ENCODE peak calls at places on chromosomes 4 and X, in four cellular contexts. Z is HepG2, O is K562, T is GM12878. N is an unnamed sample.

GRCh38 chrX:49767231-49767630 is 61.9 kb upstream of the PAGE4 start:
- DNase-seq in Z (no peak), O (no peak), T (no peak), N (no peak)

GRCh38 chr4:60721680-60722079 is 478.4 kb upstream of the ADGRL3 start:
- DNase-seq in Z (no peak), O (no peak), T (no peak), N (no peak)

GRCh38 chr4:137310593-137311490 is 221.5 kb downstream of the PCDH18 start:
- DNase-seq in Z (no peak), O (no peak), T (no peak), N (no peak)

GRCh38 chrX:30943984-30944383 is 54.9 kb upstream of the TAB3 start:
- DNase-seq in Z (no peak), O (no peak), T (no peak), N (no peak)

GRCh38 chr4:11429646-11430045 is 952 bp upstream of the HS3ST1 start:
- DNase-seq in Z (no peak), O (no peak), T (no peak), N (no peak)

GRCh38 chrX:70424801-70425200 is 1.7 kb downstream of the GDPD2 start:
- DNase-seq in Z (no peak), O (no peak), T (no peak), N (no peak)

GRCh38 chr4:129676934-129677333 is 581.0 kb downstream of the C4orf33 start:
- DNase-seq in Z (no peak), O (no peak), T (no peak), N (no peak)

GRCh38 chr4:57149833-57150232 is 39.6 kb upstream of the IGFBP7 start:
- DNase-seq in Z (peak), O (no peak), T (no peak), N (no peak)

GRCh38 chr4:184265566-184266351 is 48.1 kb upstream of the ENPP6 start:
- DNase-seq in Z (no peak), O (peak), T (no peak), N (no peak)

GRCh38 chrX:140664939-140665338 is 44.6 kb upstream of the LINC00632 start:
- DNase-seq in Z (peak), O (peak), T (no peak), N (no peak)

GRCh38 chrX:155262970-155263754 is 1.1 kb downstream of the RAB39B start:
- DNase-seq in Z (no peak), O (no peak), T (no peak), N (no peak)

GRCh38 chr4:48913346-48913745 is 6.8 kb upstream of the OCIAD2 start:
- DNase-seq in Z (no peak), O (no peak), T (no peak), N (no peak)

GRCh38 chr4:76457885-76458284 is 22.9 kb downstream of the SHROOM3 start:
- DNase-seq in Z (no peak), O (no peak), T (no peak), N (no peak)

GRCh38 chr4:132344924-132345828 is 803.9 kb upstream of the PCDH10 start:
- DNase-seq in Z (no peak), O (peak), T (no peak), N (peak)

GRCh38 chr4:89214308-89214707 is 93.3 kb downstream of the GPRIN3 start:
- DNase-seq in Z (no peak), O (no peak), T (no peak), N (no peak)

GRCh38 chrX:17535229-17535628 is 160.2 kb downstream of the NHS start:
- DNase-seq in Z (peak), O (peak), T (no peak), N (peak)

GRCh38 chr4:141486375-141486997 is 149.9 kb upstream of the IL15 start:
- DNase-seq in Z (no peak), O (no peak), T (no peak), N (no peak)

GRCh38 chrX:15718283-15718970 is 19.6 kb upstream of the CA5B start:
- DNase-seq in Z (peak), O (no peak), T (no peak), N (no peak)

GRCh38 chrX:65932173-65933084 is 107.5 kb downstream of the VSIG4 start:
- DNase-seq in Z (peak), O (no peak), T (no peak), N (peak)

GRCh38 chr4:119244344-119244743 is 31.8 kb downstream of the USP53 start:
- DNase-seq in Z (no peak), O (no peak), T (no peak), N (no peak)

GRCh38 chr4:184472540-184473264 is 1.6 kb downstream of the IRF2 start:
- DNase-seq in Z (peak), O (peak), T (no peak), N (peak)

DNA sequence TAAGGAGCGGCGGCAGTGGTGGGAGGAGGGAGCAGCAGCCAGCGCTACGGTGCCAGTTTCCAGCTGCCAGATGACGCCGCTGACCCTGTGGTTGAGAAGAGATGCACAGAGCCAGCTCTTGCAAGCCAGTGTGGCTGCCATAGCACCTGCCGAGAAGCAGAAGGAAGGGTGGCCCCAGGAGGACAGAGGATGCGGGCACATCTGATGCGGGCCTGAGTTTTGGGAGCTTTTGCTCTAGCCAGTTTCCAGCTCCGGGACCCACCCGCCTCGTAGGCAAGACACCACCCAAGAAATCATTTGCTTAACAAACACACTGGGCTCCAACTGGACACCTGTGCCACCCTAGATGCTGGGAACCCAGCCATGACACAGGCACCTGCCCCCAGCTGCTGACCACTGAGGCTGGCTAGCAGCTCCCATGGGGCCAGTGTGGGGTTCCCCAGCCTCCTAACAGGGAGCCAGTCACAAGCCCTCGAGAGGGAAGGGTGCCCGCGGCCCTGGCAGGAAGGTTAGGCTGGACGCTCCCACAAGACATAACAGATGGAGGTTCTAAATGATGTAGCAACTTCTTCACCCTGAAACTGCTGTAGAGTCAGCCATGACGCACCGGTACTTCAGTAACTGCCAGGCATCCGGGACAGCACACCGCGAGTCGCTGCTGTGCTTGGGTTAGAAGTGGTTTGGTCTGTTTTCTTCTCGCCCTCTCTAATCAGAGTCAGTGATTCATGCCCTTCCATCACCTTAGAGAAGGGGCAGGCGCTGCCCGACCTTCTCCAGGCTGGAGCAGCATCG is 8.9 kb downstream of the MSANTD1 start:
- DNase-seq in Z (no peak), O (no peak), T (peak), N (peak)
- TF ChIP-seq ETV6 in Z (no peak), O (no peak), T (no peak), N (no peak)

GRCh38 chrX:1464282-1465131 is 11.8 kb upstream of the ASMTL start:
- DNase-seq in Z (no peak), O (no peak), T (no peak), N (no peak)
- TF ChIP-seq USF2 in Z (no peak), O (no peak), T (no peak), N (no peak)

GRCh38 chr4:147732516-147733193 is 767 bp downstream of the ARHGAP10 start:
- DNase-seq in Z (no peak), O (peak), T (no peak), N (peak)
- TF ChIP-seq ETV6 in Z (no peak), O (no peak), T (no peak), N (no peak)

DNA sequence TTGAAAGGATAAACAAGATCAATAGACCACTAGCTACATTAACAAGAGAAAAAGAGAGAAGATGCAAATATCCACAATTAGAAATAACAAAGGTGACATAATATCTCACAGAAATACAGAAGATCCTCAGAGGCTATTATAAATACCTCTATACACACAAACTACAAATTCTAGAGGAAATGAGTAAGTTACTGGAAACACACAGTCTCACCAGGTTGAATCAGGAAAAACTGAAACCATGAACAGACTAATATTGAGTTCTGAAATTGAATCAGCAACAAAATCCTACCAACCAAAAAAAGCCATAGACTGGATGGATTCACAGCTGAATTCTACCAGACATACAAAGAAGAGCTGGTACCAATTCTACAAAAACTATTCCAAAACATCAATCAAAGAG is 211.8 kb upstream of the CPEB2 start:
- DNase-seq in Z (no peak), O (no peak), T (no peak), N (no peak)
- TF ChIP-seq USF2 in Z (no peak), O (no peak), T (no peak), N (no peak)

DNA sequence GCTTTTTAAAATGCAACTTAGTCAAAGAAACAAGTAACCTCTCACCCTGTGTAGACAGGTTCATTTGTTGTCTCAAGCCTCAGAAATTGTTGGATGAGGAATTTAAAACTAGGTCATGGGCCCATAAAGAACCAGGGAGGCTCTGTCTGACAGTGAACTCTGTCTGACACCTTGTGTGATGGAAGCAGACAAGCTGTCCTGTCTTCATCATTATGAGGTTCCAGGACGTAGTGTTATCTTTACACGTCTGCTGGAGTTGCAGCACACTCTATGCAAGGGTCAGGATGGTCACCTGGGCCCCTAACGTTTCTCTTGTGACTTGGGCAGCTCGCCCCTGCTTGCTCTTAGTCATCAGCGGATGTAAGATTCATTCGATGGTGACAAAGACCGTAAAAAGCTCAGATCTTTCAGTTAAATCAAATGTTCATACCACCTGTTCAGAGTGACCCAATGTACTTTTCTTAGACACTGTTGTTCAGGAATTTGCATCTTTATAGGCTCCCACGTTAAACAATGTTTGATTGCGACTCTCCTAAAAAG is 92.0 kb upstream of the ADGRG2 start:
- DNase-seq in Z (no peak), O (no peak), T (no peak), N (no peak)
- TF ChIP-seq ETV6 in Z (no peak), O (no peak), T (no peak), N (no peak)

GRCh38 chrX:120512627-120513026 is 43.5 kb upstream of the LAMP2 start:
- DNase-seq in Z (peak), O (no peak), T (no peak), N (no peak)
- TF ChIP-seq USF2 in Z (no peak), O (no peak), T (no peak), N (no peak)

GRCh38 chr4:111064342-111064993 is 441.6 kb upstream of the PITX2 start:
- DNase-seq in Z (no peak), O (no peak), T (peak), N (no peak)
- TF ChIP-seq ETV6 in Z (no peak), O (no peak), T (no peak), N (no peak)

DNA sequence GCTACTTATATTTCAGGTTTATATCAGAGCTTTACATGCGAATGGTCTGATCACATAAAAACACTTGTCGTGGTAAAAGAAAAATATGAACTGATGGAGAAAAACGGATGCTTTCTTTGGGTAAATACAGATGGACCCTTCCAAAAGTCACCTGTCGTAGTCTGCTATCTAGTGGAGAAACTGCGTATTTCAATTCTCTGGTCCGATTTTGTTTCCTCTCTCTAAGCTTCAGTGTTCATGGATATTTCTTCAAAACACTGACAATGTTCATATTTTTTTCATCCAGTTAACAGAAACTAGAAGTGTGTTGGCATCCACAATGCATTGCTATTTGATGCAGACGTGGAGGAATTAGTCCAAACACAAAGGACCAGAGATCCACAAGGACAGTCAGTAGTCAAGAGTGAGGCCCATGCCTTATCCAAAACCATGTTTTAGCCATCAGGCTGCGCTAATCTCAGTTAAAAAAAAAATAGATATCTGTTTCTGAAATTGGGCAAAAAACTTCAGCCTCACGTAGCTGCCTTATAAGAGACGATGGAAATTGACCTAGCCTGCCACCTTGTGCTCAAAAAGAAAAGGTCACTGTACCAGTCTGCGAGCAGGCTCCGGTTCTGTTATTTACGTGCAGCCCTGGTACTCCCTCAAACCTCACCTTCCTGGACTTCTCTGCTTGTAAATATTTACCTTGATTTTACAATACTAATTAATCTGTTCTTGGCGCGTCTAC is 16.0 kb downstream of the MEPE start:
- DNase-seq in Z (peak), O (peak), T (no peak), N (peak)
- TF ChIP-seq USF2 in Z (no peak), O (no peak), T (no peak), N (no peak)

DNA sequence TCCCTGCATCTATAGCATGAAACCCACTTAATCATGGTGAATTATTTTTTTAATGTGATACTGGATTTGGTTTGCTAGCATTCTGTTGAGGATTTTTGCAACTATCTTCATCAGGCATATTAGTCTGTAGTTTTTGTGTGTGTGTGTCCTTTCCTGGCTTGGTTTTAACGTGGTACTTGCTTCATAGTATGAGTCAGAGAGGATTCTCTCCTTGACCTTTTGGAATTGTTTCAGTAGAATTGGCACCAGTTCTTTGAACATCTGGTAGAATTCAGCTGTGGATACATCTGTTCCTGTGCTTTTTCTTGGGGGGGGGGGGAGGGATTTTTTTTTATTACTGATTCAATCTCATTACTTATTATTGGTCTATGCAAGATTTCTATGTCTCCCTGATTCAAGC is 232.0 kb upstream of the KLF8 start:
- DNase-seq in Z (no peak), O (no peak), T (no peak), N (no peak)
- TF ChIP-seq ETV6 in Z (no peak), O (no peak), T (no peak), N (no peak)

N was measured in WTC11.